ENCODE peak calls at places on chromosome 4, in five cellular contexts. J is psoas muscle, M is right lobe of liver, R is tibial nerve, X is adrenal gland. E is an unnamed sample. For H3K4me1, the result is how much of the 10 kb centered on the place peaks cover.

GRCh38 chr4:168502886-168503285 is 6.0 kb downstream of the PALLD start:
- DNase-seq in X (no peak), M (no peak), J (no peak), R (no peak), E (no peak)

GRCh38 chr4:111154924-111155323 is 532.0 kb upstream of the PITX2 start:
- DNase-seq in X (no peak), M (no peak), J (no peak), R (no peak), E (no peak)

GRCh38 chr4:27947320-27947719 is 1086.7 kb downstream of the STIM2 start:
- DNase-seq in J (no peak), R (no peak), M (no peak), X (no peak), E (no peak)

GRCh38 chr4:150217804-150218203 is 139.6 kb downstream of the DCLK2 start:
- DNase-seq in M (no peak), R (no peak), J (no peak), X (no peak), E (no peak)

GRCh38 chr4:115803825-115804224 is 690.4 kb upstream of the NDST4 start:
- DNase-seq in R (no peak), M (no peak), X (no peak), J (no peak), E (no peak)

GRCh38 chr4:82784615-82785247 is 13.9 kb downstream of the SCD5 start:
- DNase-seq in R (no peak), M (no peak), X (no peak), J (no peak), E (no peak)

GRCh38 chr4:171817026-171817425 is 3.8 kb downstream of the GALNTL6 start:
- DNase-seq in M (no peak), J (no peak), R (no peak), X (no peak), E (no peak)

GRCh38 chr4:54683616-54684346 is 26.0 kb downstream of the KIT start:
- DNase-seq in X (no peak), M (no peak), R (no peak), J (no peak), E (peak)

GRCh38 chr4:123554819-123555499 is 158.4 kb downstream of the SPRY1 start:
- DNase-seq in J (no peak), X (no peak), M (no peak), R (no peak), E (no peak)

GRCh38 chr4:145279122-145279960 is 99.0 kb upstream of the OTUD4 start:
- DNase-seq in X (no peak), J (no peak), M (no peak), R (no peak), E (peak)

GRCh38 chr4:164464313-164464712 is 289.6 kb upstream of the SMIM31 start:
- DNase-seq in J (no peak), X (no peak), R (no peak), M (no peak), E (no peak)

GRCh38 chr4:42655248-42655647 is 1.7 kb downstream of the ATP8A1 start:
- DNase-seq in M (no peak), R (no peak), J (no peak), X (no peak), E (no peak)

GRCh38 chr4:114401483-114401882 is 197.1 kb upstream of the UGT8 start:
- DNase-seq in J (no peak), M (no peak), X (no peak), R (no peak), E (no peak)

GRCh38 chr4:98204236-98204553 is 57.0 kb upstream of the RAP1GDS1 start:
- DNase-seq in X (no peak), M (no peak), R (no peak), J (no peak), E (no peak)

GRCh38 chr4:184854673-184855072 is 28.9 kb upstream of the ACSL1 start:
- DNase-seq in X (no peak), J (no peak), M (no peak), R (no peak), E (no peak)

GRCh38 chr4:37995981-37996770 is 36.0 kb downstream of the PTTG2 start:
- DNase-seq in J (no peak), R (no peak), X (no peak), M (no peak), E (no peak)

GRCh38 chr4:108106186-108106585 is 62.5 kb downstream of the LEF1 start:
- DNase-seq in M (no peak), X (no peak), R (no peak), J (no peak), E (no peak)

GRCh38 chr4:152808670-152809069 is 28.9 kb downstream of the ARFIP1 start:
- DNase-seq in X (no peak), R (no peak), M (no peak), J (no peak), E (no peak)

GRCh38 chr4:3074846-3075651 is 568 bp downstream of the HTT start:
- DNase-seq in R (no peak), X (peak), J (peak), M (peak), E (peak)

GRCh38 chr4:157222764-157223145 is 2.2 kb downstream of the GRIA2 start:
- DNase-seq in R (no peak), J (no peak), M (no peak), X (no peak), E (no peak)

GRCh38 chr4:158255727-158256324 is 45.5 kb downstream of the TMEM144 start:
- DNase-seq in M (no peak), J (no peak), X (no peak), R (no peak), E (peak)

GRCh38 chr4:122673252-122673651 is 52.4 kb upstream of the IL21 start:
- DNase-seq in R (no peak), M (no peak), X (no peak), J (no peak), E (no peak)

GRCh38 chr4:164956766-164957643 is 20.5 kb downstream of the TRIM61 start:
- DNase-seq in R (peak), J (peak), X (peak), M (peak), E (peak)

GRCh38 chr4:30904593-30904992 is 184.4 kb downstream of the PCDH7 start:
- DNase-seq in X (no peak), J (no peak), M (no peak), R (no peak), E (no peak)

GRCh38 chr4:74547042-74547441 is 102.1 kb downstream of the AREG start:
- DNase-seq in R (no peak), M (no peak), X (no peak), J (no peak), E (peak)

GRCh38 chr4:74543983-74544382 is 99.0 kb downstream of the AREG start:
- DNase-seq in X (no peak), J (no peak), R (no peak), M (no peak), E (no peak)

GRCh38 chr4:74545488-74545887 is 100.6 kb downstream of the AREG start:
- DNase-seq in R (no peak), J (no peak), X (no peak), M (peak), E (peak)

GRCh38 chr4:74544655-74545361 is 99.9 kb downstream of the AREG start:
- DNase-seq in X (no peak), M (no peak), R (no peak), J (no peak), E (no peak)

GRCh38 chr4:74546020-74546419 is 101.1 kb downstream of the AREG start:
- DNase-seq in R (no peak), J (no peak), X (no peak), M (no peak), E (peak)
- H3K4me1 ChIP-seq in R (under half), J (under half), X (under half), M (under half), E (under half)

GRCh38 chr4:182449960-182450359 is 206.8 kb downstream of the TENM3 start:
- DNase-seq in M (no peak), X (no peak), J (no peak), R (no peak), E (no peak)
- H3K4me3 ChIP-seq in M (peak), X (no peak), J (peak), R (peak), E (peak)

DNA sequence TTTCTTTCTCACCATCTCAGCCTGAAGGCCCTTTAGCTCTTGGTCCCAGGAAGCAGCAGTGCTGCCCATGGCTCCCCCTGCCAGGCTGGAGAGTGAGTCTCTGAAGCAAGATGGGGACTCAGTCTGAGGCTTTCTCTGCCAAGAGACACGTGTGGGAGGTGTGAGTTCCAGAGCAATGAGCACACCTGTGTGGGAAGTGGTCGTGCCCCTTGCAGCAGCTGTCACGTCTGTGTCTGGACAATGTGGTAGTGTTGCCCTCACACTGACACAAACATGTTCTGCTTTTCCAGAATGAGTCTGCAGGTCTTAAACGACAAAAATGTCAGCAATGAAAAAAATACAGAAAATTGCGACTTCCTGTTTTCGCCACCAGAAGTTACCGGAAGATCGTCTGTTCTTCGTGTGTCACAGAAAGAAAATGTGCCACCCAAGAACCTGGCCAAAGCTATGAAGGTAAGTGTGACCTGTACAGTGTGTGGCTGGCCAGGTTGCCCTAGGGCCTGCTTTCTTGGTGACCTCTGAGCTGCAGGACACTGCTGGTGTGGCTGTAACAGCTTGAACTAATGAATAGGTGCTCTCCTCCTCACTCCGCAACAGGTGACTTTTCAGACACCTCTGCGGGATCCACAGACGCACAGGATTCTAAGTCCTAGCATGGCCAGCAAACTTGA is 1.9 kb downstream of the TACC3 start:
- DNase-seq in J (no peak), R (no peak), M (peak), X (no peak), E (no peak)
- H3K4me1 ChIP-seq in J (under half), R (under half), M (under half), X (under half), E (under half)

GRCh38 chr4:8534129-8534528 is 46.1 kb upstream of the GPR78 start:
- DNase-seq in J (no peak), M (no peak), R (no peak), X (no peak), E (peak)
- H3K4me3 ChIP-seq in J (no peak), M (no peak), R (no peak), X (no peak), E (peak)

GRCh38 chr4:93346840-93347239 is 481.7 kb upstream of the ATOH1 start:
- DNase-seq in M (no peak), X (no peak), J (no peak), R (no peak), E (no peak)
- H3K4me1 ChIP-seq in M (under half), X (under half), J (under half), R (under half), E (under half)

DNA sequence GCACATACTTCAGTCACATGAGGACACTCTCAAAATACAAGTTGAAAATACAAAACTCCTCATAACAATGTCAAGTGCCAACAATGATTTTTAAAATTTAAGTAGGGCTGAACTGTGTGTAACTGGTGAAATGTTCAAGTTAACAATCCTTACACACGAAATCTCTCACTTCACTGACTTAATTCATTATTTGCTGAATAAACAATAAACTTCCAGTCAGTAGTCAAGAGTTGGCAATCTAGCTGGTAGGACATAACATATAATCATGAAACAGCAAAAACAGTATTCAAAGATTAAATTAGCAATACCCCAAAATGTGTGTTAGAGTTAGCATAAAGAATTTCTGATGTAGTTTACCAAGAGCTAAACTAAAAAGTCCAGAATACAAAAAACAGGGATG is 1.9 kb upstream of the RAB33B start:
- DNase-seq in M (no peak), J (no peak), X (no peak), R (no peak), E (no peak)
- H3K4me3 ChIP-seq in M (peak), J (no peak), X (no peak), R (no peak), E (peak)

GRCh38 chr4:87918314-87919058 is 57.0 kb upstream of the SPP1 start:
- DNase-seq in R (no peak), X (no peak), J (no peak), M (no peak), E (no peak)
- H3K4me1 ChIP-seq in R (under half), X (under half), J (under half), M (under half), E (under half)

DNA sequence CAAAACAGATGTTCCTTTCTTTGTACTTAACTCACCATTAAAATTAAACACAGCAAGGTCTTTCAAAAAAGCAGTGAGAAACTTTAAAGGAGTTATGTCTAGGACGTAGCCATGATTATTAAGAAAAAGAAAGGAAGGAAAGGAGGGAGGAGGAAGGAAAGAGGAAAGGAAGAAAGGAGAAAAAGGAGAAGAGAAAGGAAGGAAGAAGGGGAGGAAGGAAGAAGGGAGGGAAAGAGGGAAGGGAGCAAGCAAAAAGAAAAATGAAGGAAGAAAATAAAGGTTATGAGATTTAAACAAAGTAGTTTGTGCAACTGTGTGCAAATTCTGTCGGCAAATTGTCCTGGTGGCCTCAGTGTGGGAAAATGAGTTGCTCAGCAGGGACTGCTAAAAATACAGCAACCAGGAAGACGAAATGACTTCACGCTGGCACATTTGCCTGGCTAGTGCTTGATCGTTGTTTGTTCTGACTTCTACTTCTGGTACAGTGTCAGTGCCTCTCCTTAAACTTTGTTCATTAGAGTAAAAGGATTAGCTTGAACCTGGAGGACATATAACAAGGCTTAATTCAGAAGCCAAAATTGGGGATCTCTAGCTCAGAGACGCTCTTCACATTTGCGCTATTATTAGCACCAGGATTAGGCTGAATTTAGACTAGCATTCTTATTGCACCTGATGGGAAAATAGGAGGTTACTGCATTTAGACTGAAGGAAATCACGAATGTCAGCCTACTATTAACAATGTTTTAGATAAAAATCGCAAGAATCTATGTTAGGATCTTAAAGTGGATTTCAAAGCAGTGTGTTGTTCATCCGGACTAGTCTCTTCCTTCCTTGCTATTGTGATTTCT is 81.2 kb downstream of the DCK start:
- DNase-seq in J (no peak), R (no peak), X (no peak), M (no peak), E (no peak)
- H3K4me3 ChIP-seq in J (peak), R (no peak), X (no peak), M (no peak), E (no peak)

GRCh38 chr4:73405138-73405537 is 1.1 kb downstream of the ALB start:
- DNase-seq in X (no peak), M (no peak), J (no peak), R (no peak), E (no peak)

GRCh38 chr4:73404457-73404856 is 370 bp downstream of the ALB start:
- DNase-seq in M (no peak), X (no peak), J (no peak), R (no peak), E (no peak)

GRCh38 chr4:73407227-73407673 is 3.2 kb downstream of the ALB start:
- DNase-seq in M (no peak), R (no peak), X (no peak), J (no peak), E (no peak)

GRCh38 chr4:73408181-73408867 is 4.2 kb downstream of the ALB start:
- DNase-seq in M (no peak), J (no peak), R (no peak), X (no peak), E (no peak)

DNA sequence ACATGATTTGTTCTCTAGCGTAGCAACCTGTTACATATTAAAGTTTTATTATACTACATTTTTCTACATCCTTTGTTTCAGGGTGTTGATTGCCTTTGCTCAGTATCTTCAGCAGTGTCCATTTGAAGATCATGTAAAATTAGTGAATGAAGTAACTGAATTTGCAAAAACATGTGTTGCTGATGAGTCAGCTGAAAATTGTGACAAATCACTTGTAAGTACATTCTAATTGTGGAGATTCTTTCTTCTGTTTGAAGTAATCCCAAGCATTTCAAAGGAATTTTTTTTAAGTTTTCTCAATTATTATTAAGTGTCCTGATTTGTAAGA is 2.4 kb downstream of the ALB start:
- DNase-seq in J (no peak), X (no peak), M (no peak), R (no peak), E (no peak)
- H3K4me1 ChIP-seq in J (under half), X (under half), M (under half), R (under half), E (under half)

GRCh38 chr4:39626913-39627312 is 11.8 kb downstream of the SMIM14 start:
- DNase-seq in J (no peak), M (no peak), X (no peak), R (no peak), E (no peak)
- H3K4me3 ChIP-seq in J (no peak), M (no peak), X (no peak), R (no peak), E (no peak)

E was measured in mammary epithelial cell.